ENCODE peak calls at places on chromosome 2, in ten cellular contexts. One of them, this sample, is unnamed.

GRCh38 chr2:219269362-219270054 is 9.7 kb upstream of the DNAJB2 start:
- DNase-seq in endothelial cell: no peak
- DNase-seq in left ventricle myocardium inferior: no peak
- DNase-seq in heart left ventricle: peak
- DNase-seq in fibroblast of lung: no peak
- DNase-seq in cardiac fibroblast: no peak
- DNase-seq in mesothelial cell of epicardium: no peak
- DNase-seq in HepG2: peak
- DNase-seq in GM13977: no peak
- DNase-seq in kidney: peak
- DNase-seq in this sample: no peak

GRCh38 chr2:141810148-141810547 is 320.7 kb downstream of the LRP1B start:
- DNase-seq in endothelial cell: no peak
- DNase-seq in left ventricle myocardium inferior: no peak
- DNase-seq in heart left ventricle: no peak
- DNase-seq in fibroblast of lung: no peak
- DNase-seq in cardiac fibroblast: no peak
- DNase-seq in mesothelial cell of epicardium: no peak
- DNase-seq in HepG2: no peak
- DNase-seq in GM13977: no peak
- DNase-seq in kidney: no peak
- DNase-seq in this sample: no peak

GRCh38 chr2:143740431-143740830 is 611.2 kb downstream of the ARHGAP15 start:
- DNase-seq in endothelial cell: no peak
- DNase-seq in left ventricle myocardium inferior: no peak
- DNase-seq in heart left ventricle: no peak
- DNase-seq in fibroblast of lung: no peak
- DNase-seq in cardiac fibroblast: no peak
- DNase-seq in mesothelial cell of epicardium: no peak
- DNase-seq in HepG2: no peak
- DNase-seq in GM13977: no peak
- DNase-seq in kidney: no peak
- DNase-seq in this sample: no peak

GRCh38 chr2:142140434-142140845 is 9.6 kb upstream of the LRP1B start:
- DNase-seq in endothelial cell: no peak
- DNase-seq in left ventricle myocardium inferior: no peak
- DNase-seq in heart left ventricle: no peak
- DNase-seq in fibroblast of lung: no peak
- DNase-seq in cardiac fibroblast: peak
- DNase-seq in mesothelial cell of epicardium: no peak
- DNase-seq in HepG2: peak
- DNase-seq in GM13977: no peak
- DNase-seq in kidney: no peak
- DNase-seq in this sample: peak

GRCh38 chr2:209579236-209579749 is 155.4 kb downstream of the MAP2 start:
- DNase-seq in endothelial cell: peak
- DNase-seq in left ventricle myocardium inferior: no peak
- DNase-seq in heart left ventricle: peak
- DNase-seq in fibroblast of lung: peak
- DNase-seq in cardiac fibroblast: peak
- DNase-seq in mesothelial cell of epicardium: no peak
- DNase-seq in HepG2: no peak
- DNase-seq in GM13977: no peak
- DNase-seq in kidney: no peak
- DNase-seq in this sample: peak

GRCh38 chr2:5845798-5846197 is 153.6 kb downstream of the SOX11 start:
- DNase-seq in endothelial cell: no peak
- DNase-seq in left ventricle myocardium inferior: no peak
- DNase-seq in heart left ventricle: no peak
- DNase-seq in fibroblast of lung: no peak
- DNase-seq in cardiac fibroblast: no peak
- DNase-seq in mesothelial cell of epicardium: no peak
- DNase-seq in HepG2: no peak
- DNase-seq in GM13977: no peak
- DNase-seq in kidney: no peak
- DNase-seq in this sample: no peak

GRCh38 chr2:232260075-232260474 is 118.5 kb upstream of the ALPP start:
- DNase-seq in endothelial cell: peak
- DNase-seq in left ventricle myocardium inferior: no peak
- DNase-seq in heart left ventricle: peak
- DNase-seq in fibroblast of lung: peak
- DNase-seq in cardiac fibroblast: peak
- DNase-seq in mesothelial cell of epicardium: no peak
- DNase-seq in HepG2: no peak
- DNase-seq in GM13977: no peak
- DNase-seq in kidney: no peak
- DNase-seq in this sample: peak

GRCh38 chr2:173037245-173038106 is 38.2 kb upstream of the MAP3K20 start:
- DNase-seq in endothelial cell: no peak
- DNase-seq in left ventricle myocardium inferior: peak
- DNase-seq in heart left ventricle: peak
- DNase-seq in fibroblast of lung: peak
- DNase-seq in cardiac fibroblast: peak
- DNase-seq in mesothelial cell of epicardium: no peak
- DNase-seq in HepG2: no peak
- DNase-seq in GM13977: no peak
- DNase-seq in kidney: no peak
- DNase-seq in this sample: peak

GRCh38 chr2:61538179-61538919 is at the start of gene XPO1:
- DNase-seq in endothelial cell: peak
- DNase-seq in left ventricle myocardium inferior: peak
- DNase-seq in heart left ventricle: peak
- DNase-seq in fibroblast of lung: peak
- DNase-seq in cardiac fibroblast: peak
- DNase-seq in mesothelial cell of epicardium: peak
- DNase-seq in HepG2: peak
- DNase-seq in GM13977: peak
- DNase-seq in kidney: peak
- DNase-seq in this sample: peak

GRCh38 chr2:61537590-61538178 is 472 bp downstream of the XPO1 start:
- DNase-seq in endothelial cell: no peak
- DNase-seq in left ventricle myocardium inferior: no peak
- DNase-seq in heart left ventricle: peak
- DNase-seq in fibroblast of lung: peak
- DNase-seq in cardiac fibroblast: no peak
- DNase-seq in mesothelial cell of epicardium: no peak
- DNase-seq in HepG2: no peak
- DNase-seq in GM13977: no peak
- DNase-seq in kidney: no peak
- DNase-seq in this sample: no peak

GRCh38 chr2:61538920-61539559 is 884 bp upstream of the XPO1 start:
- DNase-seq in endothelial cell: peak
- DNase-seq in left ventricle myocardium inferior: no peak
- DNase-seq in heart left ventricle: peak
- DNase-seq in fibroblast of lung: peak
- DNase-seq in cardiac fibroblast: peak
- DNase-seq in mesothelial cell of epicardium: no peak
- DNase-seq in HepG2: peak
- DNase-seq in GM13977: peak
- DNase-seq in kidney: no peak
- DNase-seq in this sample: no peak

GRCh38 chr2:61543062-61543461 is 4.9 kb upstream of the XPO1 start:
- DNase-seq in endothelial cell: no peak
- DNase-seq in left ventricle myocardium inferior: no peak
- DNase-seq in heart left ventricle: no peak
- DNase-seq in fibroblast of lung: no peak
- DNase-seq in cardiac fibroblast: no peak
- DNase-seq in mesothelial cell of epicardium: no peak
- DNase-seq in HepG2: no peak
- DNase-seq in GM13977: no peak
- DNase-seq in kidney: no peak
- DNase-seq in this sample: no peak
- TF ChIP-seq CTCF in endothelial cell: no peak
- TF ChIP-seq CTCF in left ventricle myocardium inferior: no peak
- TF ChIP-seq CTCF in heart left ventricle: no peak
- TF ChIP-seq CTCF in fibroblast of lung: no peak
- TF ChIP-seq CTCF in cardiac fibroblast: no peak
- TF ChIP-seq CTCF in mesothelial cell of epicardium: no peak
- TF ChIP-seq CTCF in HepG2: no peak
- TF ChIP-seq CTCF in GM13977: no peak
- TF ChIP-seq CTCF in kidney: no peak
- TF ChIP-seq CTCF in this sample: no peak

DNA sequence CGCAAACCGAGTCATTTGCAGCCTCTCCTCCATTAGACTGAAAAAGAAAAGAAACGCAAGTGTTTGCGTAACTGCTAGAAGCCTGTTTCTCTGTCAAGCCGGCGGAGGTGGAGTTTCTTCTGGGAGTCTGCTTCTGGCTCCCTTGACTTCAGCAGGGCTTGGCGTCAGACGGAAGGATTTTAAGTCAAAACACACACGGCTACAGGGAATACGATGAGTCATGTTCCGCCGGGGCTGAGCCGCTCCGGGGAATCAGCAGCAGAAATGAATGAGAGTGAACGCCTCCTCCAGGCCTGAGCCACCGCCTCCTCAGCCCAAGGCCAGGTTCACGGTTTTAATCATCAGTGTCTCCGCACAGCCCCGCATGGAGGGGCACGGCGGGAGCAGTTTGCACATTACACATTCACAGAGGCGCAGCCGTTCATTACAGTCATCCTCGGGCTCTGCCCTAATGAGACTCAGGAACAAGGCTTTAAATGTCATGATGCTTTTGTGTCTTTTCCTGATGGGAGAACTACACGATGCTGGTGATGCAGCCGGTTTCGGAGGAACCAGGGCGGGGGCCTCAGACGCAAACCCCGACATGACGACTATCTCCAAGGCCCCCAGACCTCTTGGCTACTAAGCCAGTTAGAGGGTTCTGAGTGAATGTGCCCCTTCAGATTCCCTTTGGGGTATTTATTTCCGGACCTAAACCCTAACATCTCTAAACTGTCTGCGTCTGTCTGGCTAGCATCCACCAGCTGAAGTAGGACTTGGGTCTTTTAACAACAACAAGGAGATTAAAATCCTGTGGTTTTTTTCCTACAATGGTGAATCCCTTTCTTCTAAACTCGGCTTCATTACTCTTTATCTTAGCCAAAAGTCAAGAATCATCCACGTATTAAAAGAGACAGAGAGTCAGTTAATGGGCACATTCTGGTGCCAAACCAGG is 11.1 kb upstream of the SCG2 start:
- DNase-seq in endothelial cell: peak
- DNase-seq in left ventricle myocardium inferior: peak
- DNase-seq in heart left ventricle: peak
- DNase-seq in fibroblast of lung: peak
- DNase-seq in cardiac fibroblast: peak
- DNase-seq in mesothelial cell of epicardium: peak
- DNase-seq in HepG2: peak
- DNase-seq in GM13977: no peak
- DNase-seq in kidney: peak
- DNase-seq in this sample: peak
- TF ChIP-seq CTCF in endothelial cell: no peak
- TF ChIP-seq CTCF in left ventricle myocardium inferior: no peak
- TF ChIP-seq CTCF in heart left ventricle: no peak
- TF ChIP-seq CTCF in fibroblast of lung: no peak
- TF ChIP-seq CTCF in cardiac fibroblast: peak
- TF ChIP-seq CTCF in mesothelial cell of epicardium: no peak
- TF ChIP-seq CTCF in HepG2: no peak
- TF ChIP-seq CTCF in GM13977: no peak
- TF ChIP-seq CTCF in kidney: no peak
- TF ChIP-seq CTCF in this sample: peak

DNA sequence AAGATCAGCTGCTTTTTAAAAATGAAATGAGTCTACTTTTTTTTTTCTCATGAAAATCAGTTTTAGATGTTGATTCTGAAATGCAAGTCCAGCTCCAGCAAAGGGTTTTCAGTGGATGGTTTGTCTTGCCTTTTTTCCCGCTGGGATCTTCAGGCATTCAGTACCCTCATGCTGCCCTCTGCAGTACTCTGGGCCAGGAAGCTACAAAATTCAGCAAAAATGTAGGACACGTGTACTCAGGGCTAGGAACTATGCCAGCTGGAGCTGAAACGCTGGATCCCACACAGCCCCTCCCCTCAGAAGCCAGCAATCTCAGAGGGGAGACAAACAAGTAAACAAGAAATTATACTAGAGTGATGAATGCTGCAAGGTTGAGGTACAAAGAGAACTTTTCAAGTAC is 97.3 kb downstream of the MMADHC start:
- DNase-seq in endothelial cell: no peak
- DNase-seq in left ventricle myocardium inferior: no peak
- DNase-seq in heart left ventricle: no peak
- DNase-seq in fibroblast of lung: peak
- DNase-seq in cardiac fibroblast: no peak
- DNase-seq in mesothelial cell of epicardium: no peak
- DNase-seq in HepG2: no peak
- DNase-seq in GM13977: no peak
- DNase-seq in kidney: no peak
- DNase-seq in this sample: peak
- TF ChIP-seq CTCF in endothelial cell: no peak
- TF ChIP-seq CTCF in left ventricle myocardium inferior: no peak
- TF ChIP-seq CTCF in heart left ventricle: no peak
- TF ChIP-seq CTCF in fibroblast of lung: peak
- TF ChIP-seq CTCF in cardiac fibroblast: no peak
- TF ChIP-seq CTCF in mesothelial cell of epicardium: no peak
- TF ChIP-seq CTCF in HepG2: no peak
- TF ChIP-seq CTCF in GM13977: no peak
- TF ChIP-seq CTCF in kidney: no peak
- TF ChIP-seq CTCF in this sample: peak

GRCh38 chr2:196851068-196851467 is 41.9 kb upstream of the C2orf66 start:
- DNase-seq in endothelial cell: no peak
- DNase-seq in left ventricle myocardium inferior: no peak
- DNase-seq in heart left ventricle: no peak
- DNase-seq in fibroblast of lung: peak
- DNase-seq in cardiac fibroblast: no peak
- DNase-seq in mesothelial cell of epicardium: no peak
- DNase-seq in HepG2: no peak
- DNase-seq in GM13977: no peak
- DNase-seq in kidney: no peak
- DNase-seq in this sample: peak

GRCh38 chr2:196853301-196854087 is 44.3 kb upstream of the C2orf66 start:
- DNase-seq in endothelial cell: no peak
- DNase-seq in left ventricle myocardium inferior: no peak
- DNase-seq in heart left ventricle: no peak
- DNase-seq in fibroblast of lung: no peak
- DNase-seq in cardiac fibroblast: no peak
- DNase-seq in mesothelial cell of epicardium: no peak
- DNase-seq in HepG2: no peak
- DNase-seq in GM13977: no peak
- DNase-seq in kidney: no peak
- DNase-seq in this sample: peak

GRCh38 chr2:196845371-196845770 is 36.2 kb upstream of the C2orf66 start:
- DNase-seq in endothelial cell: no peak
- DNase-seq in left ventricle myocardium inferior: no peak
- DNase-seq in heart left ventricle: no peak
- DNase-seq in fibroblast of lung: no peak
- DNase-seq in cardiac fibroblast: no peak
- DNase-seq in mesothelial cell of epicardium: no peak
- DNase-seq in HepG2: no peak
- DNase-seq in GM13977: no peak
- DNase-seq in kidney: no peak
- DNase-seq in this sample: no peak

GRCh38 chr2:196846295-196846694 is 37.1 kb upstream of the C2orf66 start:
- DNase-seq in endothelial cell: no peak
- DNase-seq in left ventricle myocardium inferior: no peak
- DNase-seq in heart left ventricle: no peak
- DNase-seq in fibroblast of lung: no peak
- DNase-seq in cardiac fibroblast: no peak
- DNase-seq in mesothelial cell of epicardium: no peak
- DNase-seq in HepG2: no peak
- DNase-seq in GM13977: no peak
- DNase-seq in kidney: no peak
- DNase-seq in this sample: no peak

DNA sequence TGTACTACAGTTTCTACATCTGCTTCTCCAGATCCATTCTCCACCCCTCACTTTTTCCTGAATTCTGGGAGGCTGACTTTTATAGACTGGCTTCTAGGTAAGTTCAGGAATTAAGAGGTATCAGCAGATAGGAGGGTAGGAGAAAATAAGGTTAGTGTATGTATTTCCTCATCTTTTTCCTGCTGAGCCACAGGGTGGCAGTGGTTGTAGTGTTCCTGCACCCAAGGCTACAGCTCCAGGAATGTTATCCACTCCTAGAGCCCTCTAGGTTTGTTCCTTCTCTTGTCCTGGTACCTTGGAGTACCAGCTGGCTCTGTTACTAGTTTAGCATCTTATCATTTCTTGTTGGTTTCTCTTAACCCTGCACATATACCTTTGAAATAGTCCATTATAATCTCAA is 40.7 kb upstream of the C2orf66 start:
- DNase-seq in endothelial cell: no peak
- DNase-seq in left ventricle myocardium inferior: no peak
- DNase-seq in heart left ventricle: no peak
- DNase-seq in fibroblast of lung: peak
- DNase-seq in cardiac fibroblast: peak
- DNase-seq in mesothelial cell of epicardium: no peak
- DNase-seq in HepG2: peak
- DNase-seq in GM13977: no peak
- DNase-seq in kidney: no peak
- DNase-seq in this sample: peak
- TF ChIP-seq CTCF in endothelial cell: no peak
- TF ChIP-seq CTCF in left ventricle myocardium inferior: peak
- TF ChIP-seq CTCF in heart left ventricle: no peak
- TF ChIP-seq CTCF in fibroblast of lung: peak
- TF ChIP-seq CTCF in cardiac fibroblast: peak
- TF ChIP-seq CTCF in mesothelial cell of epicardium: no peak
- TF ChIP-seq CTCF in HepG2: peak
- TF ChIP-seq CTCF in GM13977: peak
- TF ChIP-seq CTCF in kidney: peak
- TF ChIP-seq CTCF in this sample: peak